ENCODE peak calls at places on chromosomes 1 and 21, in five cellular contexts. J, X, S, C and T are unnamed samples.

GRCh38 chr1:209835782-209836298 is 8.1 kb downstream of the UTP25 start:
- DNase-seq in J (no peak), X (no peak), S (no peak), C (no peak), T (no peak)

GRCh38 chr1:178954291-178954690 is 71.4 kb upstream of the FAM20B start:
- DNase-seq in J (no peak), X (no peak), S (no peak), C (no peak), T (no peak)

GRCh38 chr1:15616704-15617172 is 520 bp upstream of the DDI2 start:
- DNase-seq in J (no peak), X (no peak), S (no peak), C (no peak), T (no peak)

GRCh38 chr1:228087771-228088251 is 5.3 kb downstream of the ARF1 start:
- DNase-seq in J (no peak), X (no peak), S (no peak), C (no peak), T (no peak)

GRCh38 chr21:42042651-42043050 is 28.5 kb upstream of the UMODL1 start:
- DNase-seq in J (no peak), X (no peak), S (no peak), C (no peak), T (no peak)

GRCh38 chr1:214957330-214958137 is 125.0 kb upstream of the KCNK2 start:
- DNase-seq in J (no peak), X (no peak), S (no peak), C (no peak), T (no peak)

GRCh38 chr1:150165622-150166612 is 16.2 kb downstream of the PLEKHO1 start:
- DNase-seq in J (peak), X (peak), S (peak), C (no peak), T (peak)

GRCh38 chr1:18996548-18997177 is 40.2 kb upstream of the IFFO2 start:
- DNase-seq in J (no peak), X (no peak), S (no peak), C (no peak), T (no peak)

GRCh38 chr1:92784051-92784638 is 763 bp downstream of the EVI5 start:
- DNase-seq in J (no peak), X (no peak), S (no peak), C (peak), T (peak)

GRCh38 chr1:41455479-41456271 is 28.8 kb downstream of the EDN2 start:
- DNase-seq in J (no peak), X (no peak), S (no peak), C (no peak), T (no peak)

GRCh38 chr1:115668579-115668978 is 26.8 kb downstream of the VANGL1 start:
- DNase-seq in J (no peak), X (no peak), S (no peak), C (no peak), T (no peak)

GRCh38 chr1:115671176-115672062 is 29.6 kb downstream of the VANGL1 start:
- DNase-seq in J (no peak), X (no peak), S (no peak), C (no peak), T (peak)

GRCh38 chr1:115670476-115671175 is 28.9 kb downstream of the VANGL1 start:
- DNase-seq in J (no peak), X (no peak), S (no peak), C (no peak), T (no peak)

GRCh38 chr1:115669886-115670285 is 28.1 kb downstream of the VANGL1 start:
- DNase-seq in J (no peak), X (no peak), S (no peak), C (no peak), T (no peak)

GRCh38 chr1:115669002-115669673 is 27.4 kb downstream of the VANGL1 start:
- DNase-seq in J (no peak), X (no peak), S (peak), C (no peak), T (peak)
- TF ChIP-seq ATF2 in J (no peak), X (no peak), S (no peak), C (no peak), T (no peak)

GRCh38 chr1:208100906-208101305 is 143.3 kb downstream of the PLXNA2 start:
- DNase-seq in J (no peak), X (no peak), S (no peak), C (no peak), T (no peak)
- TF ChIP-seq ATF2 in J (no peak), X (no peak), S (no peak), C (no peak), T (no peak)

GRCh38 chr1:164472841-164473240 is 86.1 kb upstream of the PBX1 start:
- DNase-seq in J (no peak), X (no peak), S (no peak), C (no peak), T (no peak)
- TF ChIP-seq ATF2 in J (no peak), X (no peak), S (no peak), C (no peak), T (no peak)

DNA sequence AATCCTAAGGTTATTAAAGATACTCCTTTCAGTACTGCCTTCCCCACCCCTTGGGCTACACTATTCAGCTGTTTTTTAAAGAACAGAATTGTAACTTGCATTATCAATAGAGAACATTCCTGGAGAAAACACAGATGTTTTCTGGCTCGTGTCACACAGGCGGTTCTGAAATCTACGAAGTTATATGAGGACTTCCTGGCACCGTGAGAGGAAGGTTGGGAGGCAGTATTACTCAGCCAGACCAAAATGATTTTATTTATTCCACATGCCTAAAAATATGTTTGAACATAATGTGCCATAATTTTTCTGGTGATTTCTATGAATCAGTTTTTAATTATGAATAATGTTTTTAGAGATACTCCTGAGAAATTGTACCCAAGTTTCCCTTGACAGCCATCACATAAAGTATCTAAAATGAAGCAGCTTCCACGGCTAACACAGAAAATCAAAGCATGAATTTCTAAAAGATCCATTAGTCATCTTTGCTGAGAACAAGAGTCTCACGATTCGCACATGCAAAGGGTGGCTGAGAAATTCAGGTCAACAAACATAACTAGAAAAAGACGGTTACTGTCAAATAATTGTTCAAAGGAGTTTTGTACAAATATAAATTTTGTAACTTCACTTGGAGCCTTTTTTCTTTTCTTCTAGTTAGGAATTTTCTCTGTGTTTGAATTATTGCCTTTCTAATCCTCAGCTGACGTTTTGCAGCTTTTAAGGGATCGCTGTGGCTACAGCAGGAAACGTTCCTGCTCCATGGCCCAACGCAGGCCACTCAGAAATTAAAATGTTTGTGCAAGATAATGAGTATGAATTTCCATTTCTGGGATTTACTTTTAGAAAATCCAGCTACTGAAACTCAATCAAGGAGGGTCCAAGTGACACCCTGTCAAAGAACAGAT is 8.0 kb upstream of the SIM2 start:
- DNase-seq in J (no peak), X (no peak), S (no peak), C (no peak), T (no peak)
- TF ChIP-seq ATF2 in J (no peak), X (no peak), S (no peak), C (no peak), T (no peak)

GRCh38 chr1:95287078-95287477 is 53.1 kb downstream of the RWDD3 start:
- DNase-seq in J (no peak), X (no peak), S (no peak), C (no peak), T (peak)
- TF ChIP-seq ATF2 in J (no peak), X (no peak), S (no peak), C (no peak), T (no peak)